ENCODE peak calls at places on chromosomes 4 and X, in seven cellular contexts. I is CD8-positive, alpha-beta T cell; Q is A549; W is endodermal cell; T is HFFc6; Z is CD8-positive, alpha-beta memory T cell; C is dorsolateral prefrontal cortex. X is an unnamed sample.

GRCh38 chr4:681736-682451 is 7.1 kb downstream of the SLC49A3 start:
- DNase-seq in I (no peak), Q (no peak), W (peak; percentile 75), T (no peak), Z (peak; percentile 37), C (no peak), X (no peak)

GRCh38 chr4:156560701-156561100 is 410.9 kb downstream of the PDGFC start:
- DNase-seq in I (no peak), Q (no peak), W (no peak), T (no peak), Z (no peak), C (no peak), X (peak; percentile 85)

GRCh38 chrX:34578237-34578636 is 78.8 kb downstream of the TMEM47 start:
- DNase-seq in I (no peak), Q (peak; percentile 0), W (no peak), T (peak; percentile 34), Z (no peak), C (no peak), X (peak; percentile 0)

GRCh38 chrX:95056901-95057300 is 1382.9 kb downstream of the FAM133A start:
- DNase-seq in I (no peak), Q (no peak), W (no peak), T (peak; percentile 20), Z (no peak), C (no peak), X (no peak)

GRCh38 chr4:8176547-8177399 is 18.2 kb upstream of the ABLIM2 start:
- DNase-seq in I (peak; percentile 32), Q (peak; percentile 73), W (peak; percentile 88), T (peak; percentile 58), Z (no peak), C (no peak), X (peak; percentile 53)

GRCh38 chr4:5893013-5893580 is at the start of gene CRMP1:
- DNase-seq in I (no peak), Q (no peak), W (peak; percentile 94), T (no peak), Z (no peak), C (no peak), X (no peak)

GRCh38 chr4:3836802-3837601 is 70.8 kb downstream of the ADRA2C start:
- DNase-seq in I (no peak), Q (no peak), W (peak; percentile 95), T (no peak), Z (no peak), C (no peak), X (no peak)

GRCh38 chrX:13778916-13779315 is 38.0 kb downstream of the GPM6B start:
- DNase-seq in I (no peak), Q (no peak), W (no peak), T (peak; percentile 3), Z (no peak), C (no peak), X (no peak)

GRCh38 chr4:182764642-182765041 is 152.5 kb downstream of the DCTD start:
- DNase-seq in I (no peak), Q (no peak), W (no peak), T (no peak), Z (no peak), C (no peak), X (no peak)

GRCh38 chrX:88903989-88904718 is 157.1 kb downstream of the CPXCR1 start:
- DNase-seq in I (no peak), Q (no peak), W (no peak), T (no peak), Z (no peak), C (no peak), X (no peak)

GRCh38 chr4:3308691-3309090 is 15.9 kb downstream of the RGS12 start:
- DNase-seq in I (no peak), Q (no peak), W (peak; percentile 38), T (no peak), Z (no peak), C (no peak), X (no peak)

GRCh38 chr4:61301285-61301684 is 101.2 kb downstream of the ADGRL3 start:
- DNase-seq in I (no peak), Q (no peak), W (no peak), T (no peak), Z (no peak), C (no peak), X (no peak)

GRCh38 chr4:172578712-172579111 is 589.9 kb upstream of the GALNT7 start:
- DNase-seq in I (no peak), Q (no peak), W (no peak), T (no peak), Z (no peak), C (no peak), X (no peak)

X was measured in MV-4-11.